ENCODE peak calls at places on chromosomes 7 and 10, in four cellular contexts. One of them, this sample, is unnamed.

GRCh38 chr10:114402871-114403544 is 1.3 kb downstream of the AFAP1L2 start:
- DNase-seq in GM12878: no peak
- DNase-seq in K562: no peak
- DNase-seq in HepG2: no peak
- DNase-seq in this sample: no peak

GRCh38 chr7:70660819-70661191 is 471.1 kb upstream of the GALNT17 start:
- DNase-seq in K562: no peak
- DNase-seq in HepG2: no peak
- DNase-seq in GM12878: no peak
- DNase-seq in this sample: no peak

GRCh38 chr7:100566018-100566531 is 7.6 kb downstream of the SAP25 start:
- DNase-seq in HepG2: no peak
- DNase-seq in GM12878: no peak
- DNase-seq in K562: no peak
- DNase-seq in this sample: no peak

GRCh38 chr7:84913731-84914130 is 273.1 kb downstream of the SEMA3D start:
- DNase-seq in K562: no peak
- DNase-seq in GM12878: no peak
- DNase-seq in HepG2: no peak
- DNase-seq in this sample: no peak

GRCh38 chr10:95896066-95896850 is 11.5 kb upstream of the CC2D2B start:
- DNase-seq in K562: no peak
- DNase-seq in GM12878: no peak
- DNase-seq in HepG2: no peak
- DNase-seq in this sample: no peak

GRCh38 chr10:61882621-61883375 is 18.7 kb upstream of the ARID5B start:
- DNase-seq in HepG2: no peak
- DNase-seq in GM12878: no peak
- DNase-seq in K562: no peak
- DNase-seq in this sample: no peak

GRCh38 chr7:67019562-67020390 is 23.1 kb downstream of the TYW1 start:
- DNase-seq in HepG2: no peak
- DNase-seq in K562: peak; percentile 60
- DNase-seq in GM12878: no peak
- DNase-seq in this sample: no peak

GRCh38 chr10:19620867-19621266 is 195.4 kb upstream of the PLXDC2 start:
- DNase-seq in HepG2: no peak
- DNase-seq in K562: no peak
- DNase-seq in GM12878: no peak
- DNase-seq in this sample: no peak

GRCh38 chr7:442457-442856 is 77.2 kb downstream of the PDGFA start:
- DNase-seq in K562: no peak
- DNase-seq in HepG2: no peak
- DNase-seq in GM12878: no peak
- DNase-seq in this sample: no peak

GRCh38 chr7:101589052-101589451 is 40.0 kb downstream of the MYL10 start:
- DNase-seq in HepG2: no peak
- DNase-seq in K562: no peak
- DNase-seq in GM12878: no peak
- DNase-seq in this sample: peak; percentile 4

GRCh38 chr10:43137701-43137970 is 609 bp upstream of the CSGALNACT2 start:
- DNase-seq in HepG2: peak; percentile 18
- DNase-seq in GM12878: no peak
- DNase-seq in K562: peak; percentile 61
- DNase-seq in this sample: peak; percentile 54

GRCh38 chr10:2897619-2898508 is 169.5 kb upstream of the PFKP start:
- DNase-seq in HepG2: no peak
- DNase-seq in GM12878: no peak
- DNase-seq in K562: no peak
- DNase-seq in this sample: no peak

GRCh38 chr7:17646181-17646956 is 293.9 kb downstream of the SNX13 start:
- DNase-seq in HepG2: no peak
- DNase-seq in K562: no peak
- DNase-seq in GM12878: no peak
- DNase-seq in this sample: no peak

GRCh38 chr7:71780282-71780681 is 631.9 kb downstream of the CALN1 start:
- DNase-seq in GM12878: no peak
- DNase-seq in K562: no peak
- DNase-seq in HepG2: no peak
- DNase-seq in this sample: no peak

GRCh38 chr10:24901686-24902399 is 50.6 kb downstream of the PRTFDC1 start:
- DNase-seq in GM12878: peak; percentile 43
- DNase-seq in K562: peak; percentile 72
- DNase-seq in HepG2: peak; percentile 54
- DNase-seq in this sample: no peak

GRCh38 chr10:3068201-3068967 is 1.0 kb downstream of the PFKP start:
- DNase-seq in HepG2: no peak
- DNase-seq in K562: peak; percentile 55
- DNase-seq in GM12878: no peak
- DNase-seq in this sample: peak; percentile 35

GRCh38 chr7:132321387-132321786 is 254.9 kb downstream of the PLXNA4 start:
- DNase-seq in HepG2: no peak
- DNase-seq in GM12878: no peak
- DNase-seq in K562: no peak
- DNase-seq in this sample: peak; percentile 46

GRCh38 chr7:95096123-95096395 is 188.7 kb downstream of the PPP1R9A start:
- DNase-seq in K562: no peak
- DNase-seq in HepG2: no peak
- DNase-seq in GM12878: no peak
- DNase-seq in this sample: no peak

GRCh38 chr10:124181656-124182055 is 88.3 kb upstream of the CHST15 start:
- DNase-seq in K562: no peak
- DNase-seq in HepG2: no peak
- DNase-seq in GM12878: no peak
- DNase-seq in this sample: no peak

GRCh38 chr7:97004931-97005763 is at the start of gene DLX6:
- DNase-seq in GM12878: no peak
- DNase-seq in HepG2: peak; percentile 93
- DNase-seq in K562: no peak
- DNase-seq in this sample: peak; percentile 89

GRCh38 chr7:108292541-108292940 is 162.4 kb upstream of the LAMB4 start:
- DNase-seq in GM12878: no peak
- DNase-seq in HepG2: no peak
- DNase-seq in K562: no peak
- DNase-seq in this sample: no peak

GRCh38 chr10:17643339-17643754 is 604 bp upstream of the STAM start:
- DNase-seq in HepG2: peak; percentile 67
- DNase-seq in GM12878: no peak
- DNase-seq in K562: peak; percentile 58
- DNase-seq in this sample: peak; percentile 58

GRCh38 chr10:24415455-24416169 is 206.7 kb downstream of the KIAA1217 start:
- DNase-seq in K562: no peak
- DNase-seq in HepG2: no peak
- DNase-seq in GM12878: no peak
- DNase-seq in this sample: peak; percentile 32

GRCh38 chr10:1476106-1476803 is 261.1 kb downstream of the ADARB2 start:
- DNase-seq in K562: no peak
- DNase-seq in GM12878: no peak
- DNase-seq in HepG2: no peak
- DNase-seq in this sample: no peak

GRCh38 chr10:61662794-61663259 is at the start of gene CABCOCO1:
- DNase-seq in GM12878: no peak
- DNase-seq in HepG2: no peak
- DNase-seq in K562: no peak
- DNase-seq in this sample: peak; percentile 84

GRCh38 chr7:130998993-130999602 is 265.1 kb upstream of the KLF14 start:
- DNase-seq in GM12878: no peak
- DNase-seq in HepG2: peak; percentile 35
- DNase-seq in K562: no peak
- DNase-seq in this sample: no peak

GRCh38 chr7:139016931-139017511 is 18.8 kb downstream of the ZC3HAV1L start:
- DNase-seq in K562: peak; percentile 83
- DNase-seq in GM12878: no peak
- DNase-seq in HepG2: peak; percentile 68
- DNase-seq in this sample: peak; percentile 90

GRCh38 chr7:17090751-17091150 is 207.7 kb upstream of the AHR start:
- DNase-seq in HepG2: no peak
- DNase-seq in GM12878: no peak
- DNase-seq in K562: no peak
- DNase-seq in this sample: no peak

GRCh38 chr7:66429498-66430163 is 199.1 kb upstream of the KCTD7 start:
- DNase-seq in HepG2: peak; percentile 23
- DNase-seq in GM12878: no peak
- DNase-seq in K562: no peak
- DNase-seq in this sample: no peak

GRCh38 chr10:21399392-21400015 is 126.0 kb downstream of the SKIDA1 start:
- DNase-seq in K562: no peak
- DNase-seq in HepG2: peak; percentile 66
- DNase-seq in GM12878: no peak
- DNase-seq in this sample: peak; percentile 19

GRCh38 chr7:83166781-83167180 is 4.1 kb upstream of the PCLO start:
- DNase-seq in GM12878: no peak
- DNase-seq in K562: no peak
- DNase-seq in HepG2: no peak
- DNase-seq in this sample: no peak

DNA sequence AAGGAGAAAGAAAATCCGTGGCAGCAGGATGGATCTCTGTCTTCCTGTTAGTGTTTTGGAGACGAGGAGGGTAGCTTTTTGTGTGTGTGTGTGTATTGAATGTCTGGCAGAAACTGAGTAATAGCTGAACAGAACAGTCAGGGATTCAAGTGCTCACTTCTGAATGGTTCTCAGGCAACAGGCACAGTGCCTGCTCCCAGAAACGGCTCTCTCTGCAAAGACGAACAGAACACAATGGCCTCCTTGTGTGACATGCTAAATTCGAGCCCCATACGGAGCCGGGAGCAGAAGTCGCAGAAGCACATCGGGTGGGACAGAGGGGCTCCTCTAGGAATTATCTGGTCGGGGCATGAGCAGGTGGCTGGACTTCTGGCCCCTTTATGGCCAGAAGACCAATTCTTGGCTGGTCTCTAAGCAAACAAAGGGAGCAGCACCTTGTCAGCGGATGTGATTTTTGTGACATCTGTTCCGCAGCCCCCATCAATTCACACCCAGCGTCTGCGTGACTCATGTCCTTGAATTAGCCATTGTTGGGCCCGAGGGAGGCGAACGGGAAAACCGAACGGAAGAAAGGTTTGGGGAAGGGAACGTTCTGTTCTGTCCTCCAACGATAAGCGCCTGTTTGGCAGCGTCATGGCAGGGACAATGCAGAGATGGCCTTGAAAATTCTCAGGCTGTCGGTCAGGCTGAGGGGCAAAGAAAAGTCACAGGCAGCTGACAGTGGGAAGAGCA is 47.3 kb upstream of the NPTX2 start:
- DNase-seq in HepG2: no peak
- DNase-seq in K562: no peak
- DNase-seq in GM12878: no peak
- DNase-seq in this sample: no peak
- TF ChIP-seq TARDBP in HepG2: no peak
- TF ChIP-seq TARDBP in K562: no peak
- TF ChIP-seq TARDBP in GM12878: no peak
- TF ChIP-seq TARDBP in this sample: no peak

GRCh38 chr7:47944536-47945260 is 3.6 kb downstream of the PKD1L1 start:
- DNase-seq in GM12878: no peak
- DNase-seq in K562: no peak
- DNase-seq in HepG2: no peak
- DNase-seq in this sample: no peak

GRCh38 chr7:47947355-47947749 is 914 bp downstream of the PKD1L1 start:
- DNase-seq in K562: no peak
- DNase-seq in GM12878: no peak
- DNase-seq in HepG2: no peak
- DNase-seq in this sample: no peak

GRCh38 chr7:47946581-47947354 is 1.5 kb downstream of the PKD1L1 start:
- DNase-seq in K562: no peak
- DNase-seq in GM12878: no peak
- DNase-seq in HepG2: no peak
- DNase-seq in this sample: no peak

GRCh38 chr7:47943676-47944474 is 4.4 kb downstream of the PKD1L1 start:
- DNase-seq in HepG2: no peak
- DNase-seq in K562: no peak
- DNase-seq in GM12878: no peak
- DNase-seq in this sample: no peak

DNA sequence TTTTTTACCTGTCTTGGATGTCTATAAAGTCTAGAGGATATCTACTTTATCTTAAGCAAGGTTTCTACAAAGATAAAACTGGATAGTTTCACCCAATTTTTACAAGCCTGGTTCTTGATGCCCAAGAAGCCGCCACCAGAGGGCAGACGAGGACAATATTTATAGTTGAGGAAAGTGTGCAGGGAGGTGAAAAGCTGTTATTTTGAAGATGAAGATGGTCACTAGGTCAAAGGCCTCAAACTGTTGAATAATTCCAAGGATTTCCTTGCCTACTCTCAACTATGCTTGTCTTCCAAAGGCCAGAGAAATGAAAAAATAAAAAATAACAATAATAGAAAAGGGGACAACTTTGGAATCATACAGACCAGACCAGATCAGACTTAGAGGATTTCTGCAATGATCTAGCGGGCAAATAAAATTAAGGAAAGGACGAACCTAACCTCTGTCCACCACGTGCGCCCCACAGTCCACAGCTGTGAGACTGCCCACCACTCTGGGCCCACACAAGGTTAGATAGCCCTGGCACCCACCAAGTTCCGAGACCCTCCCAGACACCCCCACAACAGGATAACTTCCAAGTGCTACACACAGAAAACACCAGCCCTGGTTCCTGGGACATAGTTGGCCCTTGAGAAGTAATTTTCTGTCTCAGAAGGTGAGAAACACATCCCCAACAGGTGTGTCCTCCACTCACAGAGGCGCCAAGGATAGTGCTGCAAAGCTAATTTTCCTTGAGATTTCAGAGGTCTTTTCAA is 2.8 kb downstream of the PKD1L1 start:
- DNase-seq in K562: peak; percentile 51
- DNase-seq in GM12878: no peak
- DNase-seq in HepG2: peak; percentile 57
- DNase-seq in this sample: peak; percentile 35
- TF ChIP-seq TARDBP in K562: no peak
- TF ChIP-seq TARDBP in GM12878: no peak
- TF ChIP-seq TARDBP in HepG2: no peak
- TF ChIP-seq TARDBP in this sample: no peak

GRCh38 chr7:134856141-134856540 is 76.7 kb downstream of the CALD1 start:
- DNase-seq in HepG2: no peak
- DNase-seq in GM12878: no peak
- DNase-seq in K562: no peak
- DNase-seq in this sample: no peak
- TF ChIP-seq TARDBP in HepG2: no peak
- TF ChIP-seq TARDBP in GM12878: no peak
- TF ChIP-seq TARDBP in K562: no peak
- TF ChIP-seq TARDBP in this sample: no peak

DNA sequence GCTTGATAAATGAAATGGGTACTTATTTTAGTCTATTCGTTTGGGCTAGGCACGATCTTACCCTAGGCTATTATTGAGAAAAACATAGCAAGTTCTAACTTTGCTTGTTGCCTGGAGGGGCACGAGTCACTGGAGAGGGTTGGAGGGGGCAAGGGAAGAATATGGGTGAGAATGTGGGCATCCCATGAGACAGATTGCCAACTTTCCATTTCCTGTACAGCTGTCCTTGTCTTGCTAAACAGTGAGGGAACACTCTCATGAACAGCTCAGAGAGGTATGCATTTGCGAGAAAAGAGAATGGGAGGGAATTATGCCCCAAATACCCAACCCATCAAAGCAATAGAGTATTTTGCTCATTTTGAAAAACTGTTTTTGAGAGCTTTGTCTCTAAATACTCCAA is 9.2 kb downstream of the CDHR3 start:
- DNase-seq in K562: no peak
- DNase-seq in HepG2: no peak
- DNase-seq in GM12878: no peak
- DNase-seq in this sample: no peak
- TF ChIP-seq TARDBP in K562: no peak
- TF ChIP-seq TARDBP in HepG2: no peak
- TF ChIP-seq TARDBP in GM12878: no peak
- TF ChIP-seq TARDBP in this sample: no peak

GRCh38 chr10:87546971-87547413 is 42.3 kb downstream of the MINPP1 start:
- DNase-seq in GM12878: no peak
- DNase-seq in K562: no peak
- DNase-seq in HepG2: no peak
- DNase-seq in this sample: no peak
- TF ChIP-seq TARDBP in GM12878: no peak
- TF ChIP-seq TARDBP in K562: no peak
- TF ChIP-seq TARDBP in HepG2: no peak
- TF ChIP-seq TARDBP in this sample: no peak